ENCODE peak calls at places on chromosomes 13 and 19, in six cellular contexts. L is CD4-positive, alpha-beta T cell; B is esophagus squamous epithelium; T is neural progenitor cell; S is epithelial cell of proximal tubule; N is B cell. Z is an unnamed sample.

GRCh38 chr13:85828094-85828684 is 29.0 kb upstream of the SLITRK6 start:
- DNase-seq in B (no peak), N (no peak), L (no peak), S (no peak), T (peak; percentile 29), Z (peak; percentile 7)

GRCh38 chr19:43966079-43966694 is 15.2 kb downstream of the ZNF221 start:
- DNase-seq in L (no peak), N (no peak), S (no peak), B (no peak), T (no peak), Z (no peak)

GRCh38 chr13:106612688-106613087 is 44.8 kb upstream of the ARGLU1 start:
- DNase-seq in L (no peak), T (no peak), S (no peak), B (no peak), N (no peak), Z (no peak)

GRCh38 chr13:105603283-105603682 is 932.2 kb downstream of the EFNB2 start:
- DNase-seq in S (no peak), L (no peak), T (no peak), B (no peak), N (no peak), Z (no peak)

GRCh38 chr19:1621021-1621420 is 15.8 kb upstream of the UQCR11 start:
- DNase-seq in N (no peak), T (no peak), S (no peak), L (no peak), B (no peak), Z (no peak)

GRCh38 chr19:16969127-16969526 is 57.5 kb downstream of the CPAMD8 start:
- DNase-seq in T (no peak), L (no peak), N (no peak), B (no peak), S (no peak), Z (no peak)

GRCh38 chr19:44777715-44778347 is at the start of gene CBLC:
- DNase-seq in B (no peak), L (no peak), S (no peak), N (no peak), T (peak; percentile 89), Z (peak; percentile 10)

GRCh38 chr13:41985788-41986508 is 25.0 kb upstream of the VWA8 start:
- DNase-seq in B (no peak), S (no peak), T (no peak), L (no peak), N (no peak), Z (no peak)

GRCh38 chr13:31538067-31539042 is 201.0 kb upstream of the RXFP2 start:
- DNase-seq in N (no peak), L (no peak), T (peak; percentile 59), S (no peak), B (no peak), Z (no peak)

GRCh38 chr13:40334616-40335015 is 331.8 kb downstream of the FOXO1 start:
- DNase-seq in L (no peak), T (no peak), N (no peak), B (no peak), S (no peak), Z (no peak)

GRCh38 chr13:111632906-111633305 is 312.5 kb downstream of the TEX29 start:
- DNase-seq in N (no peak), B (no peak), T (peak; percentile 28), L (no peak), S (no peak), Z (no peak)

GRCh38 chr19:38676023-38676877 is 28.8 kb downstream of the ACTN4 start:
- DNase-seq in B (no peak), L (no peak), S (no peak), T (no peak), N (no peak), Z (no peak)

GRCh38 chr19:1860133-1860775 is 3.1 kb downstream of the KLF16 start:
- DNase-seq in T (peak; percentile 86), B (no peak), S (no peak), N (peak; percentile 71), L (no peak), Z (peak; percentile 44)

GRCh38 chr13:110564472-110564985 is 3.0 kb upstream of the RAB20 start:
- DNase-seq in N (no peak), T (no peak), L (no peak), B (no peak), S (no peak), Z (no peak)

GRCh38 chr13:110562696-110563462 is 1.4 kb upstream of the RAB20 start:
- DNase-seq in L (no peak), N (no peak), T (no peak), S (no peak), B (no peak), Z (no peak)

GRCh38 chr13:110563463-110563774 is 1.9 kb upstream of the RAB20 start:
- DNase-seq in T (no peak), L (no peak), N (no peak), S (no peak), B (no peak), Z (no peak)

GRCh38 chr13:110566201-110566600 is 4.7 kb upstream of the RAB20 start:
- DNase-seq in N (no peak), S (no peak), L (no peak), T (no peak), B (no peak), Z (no peak)

GRCh38 chr13:110565296-110565695 is 3.8 kb upstream of the RAB20 start:
- DNase-seq in L (no peak), B (no peak), S (no peak), N (no peak), T (no peak), Z (no peak)
- TF ChIP-seq CTCF in L (no peak), B (no peak), S (peak; percentile 26), N (no peak), T (peak; percentile 14), Z (no peak)

DNA sequence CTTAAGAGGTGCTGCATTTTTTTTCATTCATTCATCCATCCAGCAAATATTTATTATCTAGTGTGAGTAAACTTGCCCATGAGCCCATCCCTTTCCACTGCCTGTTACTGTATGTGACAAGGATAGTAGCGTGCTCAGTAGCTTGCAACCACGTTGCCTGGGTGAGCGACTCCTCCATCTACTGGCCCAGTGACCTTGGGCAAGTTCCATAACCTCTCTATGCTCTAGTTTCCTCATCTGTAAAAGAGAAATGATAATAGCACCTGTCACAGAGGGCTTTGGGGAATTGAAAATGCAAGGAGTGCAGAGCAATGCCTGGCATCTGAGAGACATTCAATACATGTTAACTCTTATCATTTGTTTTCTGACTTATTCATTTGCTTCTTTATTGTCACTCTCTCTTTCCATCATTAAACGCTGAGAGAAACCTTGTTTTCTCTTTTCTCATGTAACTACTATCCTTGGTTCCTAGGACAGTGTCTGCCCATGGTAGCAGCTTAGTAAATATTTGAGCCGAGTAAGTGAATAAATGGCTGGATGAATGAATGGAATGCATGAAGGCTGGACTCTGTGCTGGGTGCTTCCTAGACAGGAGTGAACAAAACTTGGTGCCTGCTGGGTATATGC is 19.9 kb downstream of the LRCH1 start:
- DNase-seq in L (no peak), B (no peak), N (no peak), S (no peak), T (no peak), Z (no peak)
- TF ChIP-seq CTCF in L (no peak), B (no peak), N (no peak), S (no peak), T (no peak), Z (no peak)

DNA sequence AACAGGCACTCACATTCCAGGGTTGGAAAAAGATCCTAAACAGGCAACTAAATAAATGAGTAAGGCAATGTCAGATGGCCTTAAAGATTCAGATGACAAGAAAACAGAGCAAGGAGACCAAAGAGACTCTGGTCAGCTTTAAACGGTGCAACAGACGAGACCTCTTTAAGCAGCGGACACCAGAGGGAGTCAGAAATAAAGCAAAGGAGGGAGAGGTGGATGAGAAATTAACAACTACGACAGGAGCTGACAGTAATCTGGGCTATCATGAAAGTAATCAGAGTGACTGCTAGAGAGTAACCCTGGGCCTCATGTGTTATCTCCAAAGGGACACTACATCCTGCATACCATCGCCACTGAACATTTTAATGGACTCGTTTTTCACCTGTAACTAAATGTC is 1.1 kb downstream of the ZNF550 start:
- DNase-seq in S (no peak), T (no peak), B (no peak), N (no peak), L (no peak), Z (no peak)
- TF ChIP-seq CTCF in S (peak; percentile 17), T (no peak), B (no peak), N (no peak), L (no peak), Z (no peak)

GRCh38 chr19:3506384-3507340 is 551 bp downstream of the FZR1 start:
- DNase-seq in S (no peak), L (no peak), N (peak; percentile 75), T (peak; percentile 47), B (peak; percentile 24), Z (peak; percentile 55)

GRCh38 chr19:3504723-3505122 is 1.4 kb upstream of the FZR1 start:
- DNase-seq in T (no peak), S (no peak), B (no peak), N (no peak), L (no peak), Z (no peak)

GRCh38 chr19:3503036-3503572 is 2.6 kb upstream of the DOHH start:
- DNase-seq in T (no peak), L (no peak), S (no peak), N (no peak), B (no peak), Z (no peak)

GRCh38 chr19:3507371-3508120 is 1.4 kb downstream of the FZR1 start:
- DNase-seq in S (no peak), B (no peak), T (peak; percentile 41), L (no peak), N (no peak), Z (no peak)

GRCh38 chr19:3505598-3506383 is at the start of gene FZR1:
- DNase-seq in N (peak; percentile 100), L (peak; percentile 100), B (peak; percentile 93), T (peak; percentile 99), S (peak; percentile 67), Z (peak; percentile 100)
- TF ChIP-seq CTCF in N (no peak), L (no peak), B (no peak), T (no peak), S (no peak), Z (no peak)

GRCh38 chr19:58572818-58573657 is at the start of gene MZF1:
- DNase-seq in T (peak; percentile 100), S (peak; percentile 97), N (peak; percentile 96), B (no peak), L (peak; percentile 100), Z (peak; percentile 95)
- TF ChIP-seq CTCF in T (peak; percentile 40), S (peak; percentile 6), N (no peak), B (no peak), L (no peak), Z (no peak)

Z was measured in GM10248.